ENCODE peak calls at places on chromosome 21, in four cellular contexts. M, P, U and E are unnamed samples. For H3K36me3, the result is how much of the 10 kb centered on the place peaks cover.

GRCh38 chr21:26389971-26390641 is 183.0 kb downstream of the CYYR1 start:
- DNase-seq in M (no peak), P (peak), U (peak), E (no peak)

GRCh38 chr21:35649186-35649585 is 411.1 kb downstream of the SETD4 start:
- DNase-seq in M (no peak), P (peak), U (no peak), E (no peak)

GRCh38 chr21:38223893-38224540 is 32.8 kb upstream of the KCNJ15 start:
- DNase-seq in M (no peak), P (peak), U (no peak), E (no peak)

GRCh38 chr21:38136201-38136600 is 120.6 kb upstream of the KCNJ15 start:
- DNase-seq in M (no peak), P (no peak), U (no peak), E (no peak)

GRCh38 chr21:26425576-26425975 is 147.5 kb downstream of the CYYR1 start:
- DNase-seq in M (no peak), P (no peak), U (no peak), E (no peak)

GRCh38 chr21:16792155-16792554 is 720.7 kb upstream of the CXADR start:
- DNase-seq in M (no peak), P (no peak), U (no peak), E (no peak)

GRCh38 chr21:37483776-37484175 is 117.2 kb downstream of the DYRK1A start:
- DNase-seq in M (no peak), P (no peak), U (no peak), E (no peak)

GRCh38 chr21:34952701-34953100 is 96.4 kb downstream of the RUNX1 start:
- DNase-seq in M (no peak), P (no peak), U (no peak), E (no peak)

GRCh38 chr21:38178653-38179503 is 77.9 kb upstream of the KCNJ15 start:
- DNase-seq in M (no peak), P (no peak), U (no peak), E (no peak)

GRCh38 chr21:27674037-27674436 is 707.1 kb upstream of the ADAMTS5 start:
- DNase-seq in M (no peak), P (peak), U (no peak), E (no peak)

GRCh38 chr21:39630191-39630591 is 17.5 kb downstream of the B3GALT5 start:
- DNase-seq in M (no peak), P (peak), U (no peak), E (no peak)

GRCh38 chr21:18545908-18546307 is 142.3 kb upstream of the TMPRSS15 start:
- DNase-seq in M (no peak), P (peak), U (no peak), E (no peak)

GRCh38 chr21:30164796-30165195 is 1.8 kb downstream of the CLDN17 start:
- DNase-seq in M (no peak), P (no peak), U (no peak), E (no peak)

GRCh38 chr21:39251326-39251725 is 62.1 kb downstream of the BRWD1 start:
- DNase-seq in M (no peak), P (no peak), U (no peak), E (no peak)

GRCh38 chr21:34933609-34934345 is 115.3 kb downstream of the RUNX1 start:
- DNase-seq in M (no peak), P (no peak), U (peak), E (no peak)

GRCh38 chr21:31293986-31294385 is 50.1 kb downstream of the TIAM1 start:
- DNase-seq in M (no peak), P (peak), U (no peak), E (no peak)

GRCh38 chr21:17454315-17455027 is 58.4 kb upstream of the CXADR start:
- DNase-seq in M (no peak), P (peak), U (peak), E (peak)

GRCh38 chr21:36377391-36377842 is 7.8 kb upstream of the CHAF1B start:
- DNase-seq in M (no peak), P (no peak), U (no peak), E (no peak)

GRCh38 chr21:28832013-28832714 is 160.5 kb downstream of the LTN1 start:
- DNase-seq in M (no peak), P (no peak), U (peak), E (no peak)

GRCh38 chr21:44425895-44426662 is 29.2 kb upstream of the LRRC3 start:
- DNase-seq in M (no peak), P (no peak), U (no peak), E (no peak)
- H3K4me3 ChIP-seq in M (no peak), P (no peak), U (no peak), E (no peak)

DNA sequence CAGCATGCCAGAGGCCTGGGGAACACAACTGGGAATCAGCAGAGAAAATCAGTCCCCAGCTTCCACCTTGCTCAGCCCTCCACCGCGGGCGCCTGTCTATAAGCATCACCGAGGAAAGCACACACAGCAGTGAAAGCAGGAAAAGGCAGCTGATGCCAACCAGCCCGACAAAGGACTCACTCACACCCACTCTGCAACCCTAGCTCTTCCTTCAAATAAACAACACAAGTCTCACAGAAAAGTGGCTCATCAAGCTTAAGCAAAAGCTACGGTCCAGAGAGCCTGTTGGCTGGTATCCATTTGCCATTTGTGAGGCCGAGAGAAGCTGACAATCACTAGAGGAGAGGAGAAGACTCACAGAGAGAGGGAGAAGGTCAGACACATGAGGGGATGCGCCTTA is 27.1 kb downstream of the MRAP start:
- DNase-seq in M (no peak), P (no peak), U (no peak), E (no peak)
- H3K36me3 ChIP-seq in M (under half), P (half or more), U (under half), E (under half)

DNA sequence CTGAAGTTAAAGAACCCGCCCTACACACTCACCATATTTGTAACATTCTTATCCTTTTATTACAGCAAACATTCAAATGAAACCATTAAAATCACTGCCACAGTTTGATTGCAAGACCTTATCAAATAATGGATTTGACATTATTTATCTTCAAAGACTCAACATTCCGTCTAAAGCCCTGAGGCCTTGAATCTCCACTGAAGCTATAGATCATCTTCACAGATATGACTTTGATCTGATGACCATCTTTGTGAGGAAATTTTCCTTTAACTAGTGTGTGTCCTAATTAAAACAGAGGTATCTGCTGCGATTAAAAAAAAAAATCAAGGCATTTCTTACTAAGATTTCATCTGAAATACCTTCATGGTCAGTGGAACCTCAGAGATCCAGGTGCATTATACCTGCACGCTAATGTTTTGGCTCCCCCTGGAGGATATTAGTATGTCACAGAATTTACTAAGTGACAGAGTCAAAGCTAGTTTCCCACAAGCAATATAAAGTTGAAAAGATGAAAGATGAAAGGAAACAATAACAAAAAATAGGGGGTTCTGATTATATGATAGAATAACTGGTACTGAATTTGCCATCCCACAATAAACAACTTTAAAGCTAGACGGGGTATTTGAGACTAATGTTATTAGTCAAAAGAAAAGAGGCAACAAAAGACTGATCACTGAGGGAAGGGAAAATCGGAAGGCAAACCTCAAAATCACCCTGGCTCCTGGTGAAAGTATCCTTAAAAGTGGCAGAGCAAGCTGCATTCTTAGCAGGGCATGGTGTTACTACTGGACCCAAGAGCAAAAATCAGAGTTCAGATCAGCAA is 923.4 kb downstream of the NCAM2 start:
- DNase-seq in M (no peak), P (no peak), U (peak), E (no peak)
- TF ChIP-seq CTCF in M (no peak), P (peak), U (peak), E (peak)

GRCh38 chr21:42117229-42118048 is 46.3 kb downstream of the UMODL1 start:
- DNase-seq in M (peak), P (peak), U (peak), E (no peak)
- H3K4me3 ChIP-seq in M (peak), P (peak), U (peak), E (peak)

DNA sequence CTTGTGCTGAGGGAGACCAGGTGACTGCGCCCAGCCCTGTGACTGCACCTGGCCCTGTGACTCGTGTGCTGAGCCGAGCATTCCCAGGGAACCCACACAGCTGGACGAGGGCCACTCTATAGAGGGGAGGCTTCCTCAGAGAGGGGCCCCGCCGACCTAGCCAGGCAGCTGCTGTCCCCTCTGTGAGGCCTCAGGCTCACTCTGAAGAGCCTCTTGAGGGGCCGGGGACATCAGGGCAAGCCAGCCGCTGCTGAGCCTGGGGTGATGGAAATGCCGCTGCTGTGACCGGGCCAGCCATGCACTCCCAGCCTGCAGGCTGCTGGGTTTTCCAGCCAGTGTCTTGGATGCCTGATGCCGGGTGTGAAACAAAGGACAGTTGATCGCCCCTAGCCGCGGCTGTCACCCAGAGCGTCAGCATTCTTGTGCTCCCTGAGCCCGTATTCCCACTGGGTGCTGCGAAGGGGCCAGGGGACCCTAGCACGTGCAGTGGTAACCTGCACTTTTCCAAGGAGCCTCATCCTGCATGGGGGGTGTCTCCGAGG is 17.5 kb downstream of the PFKL start:
- DNase-seq in M (no peak), P (no peak), U (no peak), E (no peak)
- H3K36me3 ChIP-seq in M (under half), P (under half), U (under half), E (half or more)

DNA sequence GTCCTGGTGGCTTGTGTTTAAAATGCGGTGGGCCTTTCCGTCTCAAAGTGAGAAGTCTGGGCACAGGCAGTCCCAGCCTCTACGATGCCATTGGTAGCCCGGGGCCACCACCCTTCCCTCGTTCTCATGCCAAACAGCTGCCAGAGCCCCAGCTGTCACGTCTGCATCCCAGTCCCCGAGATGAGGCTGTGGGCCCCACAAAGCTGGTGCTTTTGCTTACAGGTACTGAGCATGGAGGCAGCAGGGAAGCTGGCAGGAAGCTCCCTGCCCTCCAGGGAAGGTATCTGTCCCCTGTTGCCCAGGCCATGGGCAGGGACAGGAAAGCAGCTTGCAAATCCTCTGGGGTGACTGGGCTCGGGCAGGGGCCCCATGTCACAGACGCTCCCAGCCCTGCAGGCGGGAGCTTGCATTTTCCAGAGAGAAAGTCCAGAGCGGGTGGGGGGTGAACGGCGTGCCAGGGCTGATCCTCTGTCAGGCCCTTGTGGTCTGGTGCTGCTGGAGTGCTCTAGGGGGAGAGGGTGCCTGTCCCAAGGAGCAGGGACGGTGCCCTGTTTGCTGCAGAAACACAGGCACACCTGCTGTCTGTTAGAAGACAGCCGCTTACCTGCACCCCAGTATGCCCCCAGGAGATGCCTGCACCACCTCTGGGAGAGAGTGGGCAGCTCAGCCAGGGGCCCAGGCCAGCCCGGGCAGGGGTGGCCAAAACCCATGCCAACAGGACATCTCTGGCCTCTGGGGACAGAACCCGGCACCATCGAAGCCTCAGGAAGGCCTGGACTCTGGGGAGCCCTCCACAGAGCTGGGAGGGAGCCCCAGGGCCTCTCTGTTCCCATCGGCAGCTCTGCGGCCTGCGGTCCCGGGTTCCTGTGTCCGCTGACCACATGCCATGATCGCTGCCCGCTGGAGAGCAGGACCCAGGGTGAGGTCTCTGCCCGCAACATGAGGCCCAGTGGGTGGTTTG is 45.9 kb downstream of the SLX9 start:
- DNase-seq in M (no peak), P (no peak), U (no peak), E (no peak)
- TF ChIP-seq CTCF in M (no peak), P (no peak), U (no peak), E (no peak)

GRCh38 chr21:41171210-41171609 is 3.2 kb downstream of the BACE2 start:
- DNase-seq in M (no peak), P (no peak), U (no peak), E (no peak)

GRCh38 chr21:41168391-41169257 is 664 bp downstream of the BACE2 start:
- DNase-seq in M (no peak), P (peak), U (peak), E (peak)

GRCh38 chr21:41169258-41169576 is 1.3 kb downstream of the BACE2 start:
- DNase-seq in M (no peak), P (no peak), U (no peak), E (no peak)

GRCh38 chr21:41169701-41170100 is 1.7 kb downstream of the BACE2 start:
- DNase-seq in M (no peak), P (no peak), U (no peak), E (no peak)

DNA sequence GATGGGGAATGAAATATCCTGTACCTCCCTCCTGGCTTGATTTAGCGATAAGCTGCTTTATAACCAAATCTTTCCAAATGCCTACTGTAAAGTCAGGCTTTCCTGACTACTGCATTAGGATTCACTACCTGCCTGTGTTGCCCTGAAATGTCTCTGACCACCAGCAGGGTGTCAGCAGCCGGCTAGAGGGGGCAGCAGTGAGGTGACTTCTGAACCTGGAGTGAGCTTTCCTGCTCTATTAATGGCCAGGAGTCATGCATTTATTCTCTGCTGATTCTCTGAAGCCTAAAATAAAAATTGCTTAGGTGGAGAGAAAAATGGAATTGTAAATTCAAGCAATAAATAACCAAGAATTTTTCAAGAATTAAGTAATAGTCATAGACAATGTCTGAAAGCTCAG is 2.5 kb downstream of the BACE2 start:
- DNase-seq in M (no peak), P (no peak), U (peak), E (no peak)
- H3K4me3 ChIP-seq in M (no peak), P (no peak), U (no peak), E (no peak)

GRCh38 chr21:15007716-15008296 is 57.0 kb downstream of the NRIP1 start:
- DNase-seq in M (no peak), P (peak), U (no peak), E (no peak)

GRCh38 chr21:15009964-15010363 is 54.8 kb downstream of the NRIP1 start:
- DNase-seq in M (no peak), P (peak), U (no peak), E (no peak)

GRCh38 chr21:15014220-15014619 is 50.6 kb downstream of the NRIP1 start:
- DNase-seq in M (no peak), P (no peak), U (no peak), E (no peak)

GRCh38 chr21:15011967-15012366 is 52.8 kb downstream of the NRIP1 start:
- DNase-seq in M (no peak), P (no peak), U (no peak), E (no peak)

GRCh38 chr21:15010645-15011044 is 54.2 kb downstream of the NRIP1 start:
- DNase-seq in M (no peak), P (peak), U (no peak), E (no peak)
- H3K36me3 ChIP-seq in M (under half), P (under half), U (under half), E (under half)

GRCh38 chr21:45356251-45356650 is 48.7 kb upstream of the COL18A1 start:
- DNase-seq in M (no peak), P (no peak), U (no peak), E (no peak)
- TF ChIP-seq CTCF in M (peak), P (peak), U (peak), E (no peak)